ENCODE peak calls at places on chromosomes 2 and 18, in nine cellular contexts. One of them, this sample, is unnamed.

GRCh38 chr18:6054443-6054842 is 159.1 kb upstream of the TMEM200C start:
- DNase-seq in CD8-positive, alpha-beta T cell: no peak
- DNase-seq in suprapubic skin: no peak
- DNase-seq in fibroblast of lung: no peak
- DNase-seq in mesendoderm: peak; percentile 66
- DNase-seq in tibial nerve: no peak
- DNase-seq in thoracic aorta: no peak
- DNase-seq in HCT116: no peak
- DNase-seq in naive thymus-derived CD4-positive, alpha-beta T cell: no peak
- DNase-seq in this sample: no peak

GRCh38 chr2:169761251-169761969 is 27.8 kb downstream of the KLHL23 start:
- DNase-seq in thoracic aorta: no peak
- DNase-seq in HCT116: no peak
- DNase-seq in suprapubic skin: no peak
- DNase-seq in CD8-positive, alpha-beta T cell: no peak
- DNase-seq in tibial nerve: no peak
- DNase-seq in naive thymus-derived CD4-positive, alpha-beta T cell: no peak
- DNase-seq in mesendoderm: no peak
- DNase-seq in fibroblast of lung: no peak
- DNase-seq in this sample: no peak

GRCh38 chr2:172215936-172216335 is 113.2 kb upstream of the DLX2 start:
- DNase-seq in thoracic aorta: no peak
- DNase-seq in mesendoderm: no peak
- DNase-seq in naive thymus-derived CD4-positive, alpha-beta T cell: no peak
- DNase-seq in HCT116: no peak
- DNase-seq in CD8-positive, alpha-beta T cell: no peak
- DNase-seq in suprapubic skin: no peak
- DNase-seq in tibial nerve: no peak
- DNase-seq in fibroblast of lung: no peak
- DNase-seq in this sample: no peak

GRCh38 chr2:189836644-189837043 is 52.4 kb downstream of the PMS1 start:
- DNase-seq in mesendoderm: peak; percentile 11
- DNase-seq in naive thymus-derived CD4-positive, alpha-beta T cell: no peak
- DNase-seq in fibroblast of lung: peak; percentile 71
- DNase-seq in thoracic aorta: no peak
- DNase-seq in HCT116: no peak
- DNase-seq in tibial nerve: no peak
- DNase-seq in CD8-positive, alpha-beta T cell: no peak
- DNase-seq in suprapubic skin: no peak
- DNase-seq in this sample: no peak

GRCh38 chr2:151481744-151482143 is 72.0 kb downstream of the RIF1 start:
- DNase-seq in tibial nerve: no peak
- DNase-seq in thoracic aorta: no peak
- DNase-seq in mesendoderm: no peak
- DNase-seq in naive thymus-derived CD4-positive, alpha-beta T cell: no peak
- DNase-seq in fibroblast of lung: no peak
- DNase-seq in suprapubic skin: no peak
- DNase-seq in CD8-positive, alpha-beta T cell: no peak
- DNase-seq in HCT116: no peak
- DNase-seq in this sample: no peak

GRCh38 chr18:73199151-73199550 is 331.4 kb upstream of the NETO1 start:
- DNase-seq in HCT116: no peak
- DNase-seq in tibial nerve: no peak
- DNase-seq in suprapubic skin: no peak
- DNase-seq in naive thymus-derived CD4-positive, alpha-beta T cell: no peak
- DNase-seq in mesendoderm: no peak
- DNase-seq in thoracic aorta: no peak
- DNase-seq in CD8-positive, alpha-beta T cell: no peak
- DNase-seq in fibroblast of lung: peak; percentile 50
- DNase-seq in this sample: peak; percentile 74

GRCh38 chr2:108236676-108237335 is 3.0 kb upstream of the SULT1C3 start:
- DNase-seq in suprapubic skin: no peak
- DNase-seq in mesendoderm: peak; percentile 10
- DNase-seq in naive thymus-derived CD4-positive, alpha-beta T cell: no peak
- DNase-seq in CD8-positive, alpha-beta T cell: no peak
- DNase-seq in thoracic aorta: no peak
- DNase-seq in fibroblast of lung: no peak
- DNase-seq in tibial nerve: no peak
- DNase-seq in HCT116: no peak
- DNase-seq in this sample: peak; percentile 84

GRCh38 chr2:61988462-61989366 is 83.2 kb downstream of the COMMD1 start:
- DNase-seq in tibial nerve: no peak
- DNase-seq in HCT116: no peak
- DNase-seq in mesendoderm: peak; percentile 13
- DNase-seq in thoracic aorta: no peak
- DNase-seq in CD8-positive, alpha-beta T cell: no peak
- DNase-seq in naive thymus-derived CD4-positive, alpha-beta T cell: no peak
- DNase-seq in fibroblast of lung: peak; percentile 55
- DNase-seq in suprapubic skin: no peak
- DNase-seq in this sample: no peak

GRCh38 chr2:61470122-61470951 is 550 bp downstream of the USP34 start:
- DNase-seq in mesendoderm: peak; percentile 93
- DNase-seq in thoracic aorta: peak; percentile 61
- DNase-seq in HCT116: peak; percentile 48
- DNase-seq in fibroblast of lung: peak; percentile 66
- DNase-seq in suprapubic skin: peak; percentile 93
- DNase-seq in naive thymus-derived CD4-positive, alpha-beta T cell: peak; percentile 14
- DNase-seq in tibial nerve: peak; percentile 80
- DNase-seq in CD8-positive, alpha-beta T cell: peak; percentile 50
- DNase-seq in this sample: peak; percentile 27

GRCh38 chr2:221485500-221485870 is 86.6 kb downstream of the EPHA4 start:
- DNase-seq in tibial nerve: no peak
- DNase-seq in thoracic aorta: no peak
- DNase-seq in naive thymus-derived CD4-positive, alpha-beta T cell: no peak
- DNase-seq in CD8-positive, alpha-beta T cell: no peak
- DNase-seq in suprapubic skin: no peak
- DNase-seq in fibroblast of lung: peak; percentile 38
- DNase-seq in HCT116: no peak
- DNase-seq in mesendoderm: no peak
- DNase-seq in this sample: no peak

GRCh38 chr18:44093253-44093652 is 587.4 kb upstream of the SETBP1 start:
- DNase-seq in fibroblast of lung: peak; percentile 25
- DNase-seq in CD8-positive, alpha-beta T cell: no peak
- DNase-seq in mesendoderm: no peak
- DNase-seq in thoracic aorta: no peak
- DNase-seq in HCT116: no peak
- DNase-seq in suprapubic skin: no peak
- DNase-seq in tibial nerve: no peak
- DNase-seq in naive thymus-derived CD4-positive, alpha-beta T cell: no peak
- DNase-seq in this sample: no peak

GRCh38 chr18:69787825-69788547 is 159.7 kb downstream of the CD226 start:
- DNase-seq in suprapubic skin: no peak
- DNase-seq in tibial nerve: no peak
- DNase-seq in mesendoderm: peak; percentile 52
- DNase-seq in thoracic aorta: no peak
- DNase-seq in HCT116: peak; percentile 37
- DNase-seq in CD8-positive, alpha-beta T cell: no peak
- DNase-seq in fibroblast of lung: peak; percentile 92
- DNase-seq in naive thymus-derived CD4-positive, alpha-beta T cell: no peak
- DNase-seq in this sample: peak; percentile 78

GRCh38 chr18:79881695-79882094 is 69.8 kb downstream of the SLC66A2 start:
- DNase-seq in tibial nerve: peak; percentile 10
- DNase-seq in suprapubic skin: no peak
- DNase-seq in thoracic aorta: no peak
- DNase-seq in mesendoderm: no peak
- DNase-seq in naive thymus-derived CD4-positive, alpha-beta T cell: no peak
- DNase-seq in HCT116: no peak
- DNase-seq in CD8-positive, alpha-beta T cell: no peak
- DNase-seq in fibroblast of lung: no peak
- DNase-seq in this sample: no peak

GRCh38 chr2:14903709-14904374 is 271.3 kb downstream of the LRATD1 start:
- DNase-seq in HCT116: peak; percentile 39
- DNase-seq in suprapubic skin: no peak
- DNase-seq in mesendoderm: peak; percentile 87
- DNase-seq in naive thymus-derived CD4-positive, alpha-beta T cell: no peak
- DNase-seq in CD8-positive, alpha-beta T cell: no peak
- DNase-seq in fibroblast of lung: no peak
- DNase-seq in thoracic aorta: no peak
- DNase-seq in tibial nerve: no peak
- DNase-seq in this sample: no peak

GRCh38 chr2:20609349-20609994 is 41.4 kb downstream of the HS1BP3 start:
- DNase-seq in tibial nerve: peak; percentile 13
- DNase-seq in CD8-positive, alpha-beta T cell: no peak
- DNase-seq in suprapubic skin: peak; percentile 59
- DNase-seq in thoracic aorta: no peak
- DNase-seq in HCT116: no peak
- DNase-seq in naive thymus-derived CD4-positive, alpha-beta T cell: no peak
- DNase-seq in fibroblast of lung: peak; percentile 70
- DNase-seq in mesendoderm: no peak
- DNase-seq in this sample: no peak

GRCh38 chr2:61247204-61247812 is 85.3 kb downstream of the C2orf74 start:
- DNase-seq in naive thymus-derived CD4-positive, alpha-beta T cell: no peak
- DNase-seq in CD8-positive, alpha-beta T cell: no peak
- DNase-seq in suprapubic skin: no peak
- DNase-seq in tibial nerve: no peak
- DNase-seq in mesendoderm: no peak
- DNase-seq in fibroblast of lung: peak; percentile 88
- DNase-seq in HCT116: no peak
- DNase-seq in thoracic aorta: no peak
- DNase-seq in this sample: no peak

GRCh38 chr2:27356056-27356381 is 545 bp downstream of the GTF3C2 start:
- DNase-seq in CD8-positive, alpha-beta T cell: no peak
- DNase-seq in suprapubic skin: no peak
- DNase-seq in HCT116: no peak
- DNase-seq in fibroblast of lung: peak; percentile 52
- DNase-seq in tibial nerve: no peak
- DNase-seq in thoracic aorta: no peak
- DNase-seq in naive thymus-derived CD4-positive, alpha-beta T cell: no peak
- DNase-seq in mesendoderm: peak; percentile 76
- DNase-seq in this sample: no peak

GRCh38 chr2:234879671-234880455 is 72.0 kb upstream of the SH3BP4 start:
- DNase-seq in tibial nerve: no peak
- DNase-seq in mesendoderm: no peak
- DNase-seq in HCT116: peak; percentile 41
- DNase-seq in fibroblast of lung: peak; percentile 98
- DNase-seq in naive thymus-derived CD4-positive, alpha-beta T cell: no peak
- DNase-seq in CD8-positive, alpha-beta T cell: no peak
- DNase-seq in thoracic aorta: no peak
- DNase-seq in suprapubic skin: no peak
- DNase-seq in this sample: peak; percentile 40
- H3K27ac ChIP-seq in tibial nerve: no peak overlapping the region
- H3K27ac ChIP-seq in mesendoderm: no peak overlapping the region
- H3K27ac ChIP-seq in HCT116: peak overlapping the region; percentile 42
- H3K27ac ChIP-seq in fibroblast of lung: peak overlapping the region; percentile 78
- H3K27ac ChIP-seq in naive thymus-derived CD4-positive, alpha-beta T cell: no peak overlapping the region
- H3K27ac ChIP-seq in CD8-positive, alpha-beta T cell: no peak overlapping the region
- H3K27ac ChIP-seq in thoracic aorta: no peak overlapping the region
- H3K27ac ChIP-seq in suprapubic skin: no peak overlapping the region
- H3K27ac ChIP-seq in this sample: peak overlapping the region; percentile 80

GRCh38 chr2:177244244-177244771 is 20.2 kb downstream of the NFE2L2 start:
- DNase-seq in tibial nerve: no peak
- DNase-seq in suprapubic skin: no peak
- DNase-seq in mesendoderm: no peak
- DNase-seq in thoracic aorta: no peak
- DNase-seq in naive thymus-derived CD4-positive, alpha-beta T cell: no peak
- DNase-seq in CD8-positive, alpha-beta T cell: no peak
- DNase-seq in fibroblast of lung: no peak
- DNase-seq in HCT116: no peak
- DNase-seq in this sample: no peak

GRCh38 chr2:177243073-177243472 is 21.5 kb downstream of the NFE2L2 start:
- DNase-seq in mesendoderm: no peak
- DNase-seq in suprapubic skin: no peak
- DNase-seq in naive thymus-derived CD4-positive, alpha-beta T cell: no peak
- DNase-seq in tibial nerve: no peak
- DNase-seq in CD8-positive, alpha-beta T cell: no peak
- DNase-seq in fibroblast of lung: no peak
- DNase-seq in thoracic aorta: no peak
- DNase-seq in HCT116: no peak
- DNase-seq in this sample: no peak

GRCh38 chr2:177245010-177245422 is 19.5 kb downstream of the NFE2L2 start:
- DNase-seq in HCT116: peak; percentile 64
- DNase-seq in CD8-positive, alpha-beta T cell: no peak
- DNase-seq in fibroblast of lung: peak; percentile 88
- DNase-seq in suprapubic skin: no peak
- DNase-seq in thoracic aorta: no peak
- DNase-seq in naive thymus-derived CD4-positive, alpha-beta T cell: no peak
- DNase-seq in mesendoderm: peak; percentile 82
- DNase-seq in tibial nerve: no peak
- DNase-seq in this sample: no peak

GRCh38 chr2:177242136-177242987 is 22.2 kb downstream of the NFE2L2 start:
- DNase-seq in thoracic aorta: no peak
- DNase-seq in CD8-positive, alpha-beta T cell: no peak
- DNase-seq in fibroblast of lung: peak; percentile 97
- DNase-seq in tibial nerve: no peak
- DNase-seq in HCT116: peak; percentile 83
- DNase-seq in suprapubic skin: no peak
- DNase-seq in naive thymus-derived CD4-positive, alpha-beta T cell: no peak
- DNase-seq in mesendoderm: peak; percentile 72
- DNase-seq in this sample: peak; percentile 80

DNA sequence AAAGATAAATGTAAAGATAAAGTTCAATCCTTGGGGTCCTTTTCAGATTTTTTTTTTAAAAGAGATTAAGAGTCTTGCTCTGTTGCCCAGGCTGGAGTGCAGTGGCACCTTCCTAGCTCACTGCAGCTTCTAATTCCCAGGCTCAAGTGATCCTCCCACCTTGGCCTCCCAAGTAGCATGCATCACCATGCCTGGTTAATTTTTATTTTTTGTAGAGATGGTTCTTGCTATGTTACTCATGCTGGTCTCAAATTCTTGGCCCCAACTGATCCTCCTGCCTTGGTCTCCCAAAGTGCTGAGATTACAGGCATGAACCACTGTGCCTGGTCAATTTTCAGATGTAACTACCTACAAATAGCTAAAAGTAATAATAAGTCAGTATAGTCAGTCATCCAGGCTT is 21.1 kb downstream of the NFE2L2 start:
- DNase-seq in suprapubic skin: no peak
- DNase-seq in CD8-positive, alpha-beta T cell: no peak
- DNase-seq in HCT116: no peak
- DNase-seq in mesendoderm: no peak
- DNase-seq in naive thymus-derived CD4-positive, alpha-beta T cell: no peak
- DNase-seq in fibroblast of lung: no peak
- DNase-seq in thoracic aorta: no peak
- DNase-seq in tibial nerve: no peak
- DNase-seq in this sample: no peak
- H3K4me1 ChIP-seq in suprapubic skin: peaks cover 95% of the 10 kb centered on the region
- H3K4me1 ChIP-seq in CD8-positive, alpha-beta T cell: peaks cover 68% of the 10 kb centered on the region
- H3K4me1 ChIP-seq in HCT116: peaks cover 88% of the 10 kb centered on the region
- H3K4me1 ChIP-seq in mesendoderm: peaks cover 14% of the 10 kb centered on the region
- H3K4me1 ChIP-seq in naive thymus-derived CD4-positive, alpha-beta T cell: peaks cover 61% of the 10 kb centered on the region
- H3K4me1 ChIP-seq in fibroblast of lung: peaks cover 39% of the 10 kb centered on the region
- H3K4me1 ChIP-seq in thoracic aorta: peaks cover 85% of the 10 kb centered on the region
- H3K4me1 ChIP-seq in tibial nerve: peaks cover 82% of the 10 kb centered on the region
- H3K4me1 ChIP-seq in this sample: peaks cover 51% of the 10 kb centered on the region

GRCh38 chr2:25777077-25777476 is 101.2 kb downstream of the ASXL2 start:
- DNase-seq in fibroblast of lung: no peak
- DNase-seq in naive thymus-derived CD4-positive, alpha-beta T cell: no peak
- DNase-seq in thoracic aorta: no peak
- DNase-seq in mesendoderm: no peak
- DNase-seq in suprapubic skin: no peak
- DNase-seq in HCT116: no peak
- DNase-seq in tibial nerve: no peak
- DNase-seq in CD8-positive, alpha-beta T cell: no peak
- DNase-seq in this sample: no peak

GRCh38 chr2:25772078-25772477 is 98.7 kb upstream of the DTNB start:
- DNase-seq in naive thymus-derived CD4-positive, alpha-beta T cell: no peak
- DNase-seq in suprapubic skin: no peak
- DNase-seq in HCT116: no peak
- DNase-seq in thoracic aorta: no peak
- DNase-seq in fibroblast of lung: no peak
- DNase-seq in CD8-positive, alpha-beta T cell: no peak
- DNase-seq in mesendoderm: no peak
- DNase-seq in tibial nerve: no peak
- DNase-seq in this sample: no peak
- H3K27ac ChIP-seq in naive thymus-derived CD4-positive, alpha-beta T cell: no peak overlapping the region
- H3K27ac ChIP-seq in suprapubic skin: no peak overlapping the region
- H3K27ac ChIP-seq in HCT116: no peak overlapping the region
- H3K27ac ChIP-seq in thoracic aorta: no peak overlapping the region
- H3K27ac ChIP-seq in fibroblast of lung: no peak overlapping the region
- H3K27ac ChIP-seq in CD8-positive, alpha-beta T cell: no peak overlapping the region
- H3K27ac ChIP-seq in mesendoderm: no peak overlapping the region
- H3K27ac ChIP-seq in tibial nerve: no peak overlapping the region
- H3K27ac ChIP-seq in this sample: no peak overlapping the region

GRCh38 chr2:233418052-233418760 is 63.9 kb downstream of the DGKD start:
- DNase-seq in CD8-positive, alpha-beta T cell: no peak
- DNase-seq in HCT116: no peak
- DNase-seq in naive thymus-derived CD4-positive, alpha-beta T cell: no peak
- DNase-seq in thoracic aorta: no peak
- DNase-seq in suprapubic skin: peak; percentile 32
- DNase-seq in mesendoderm: no peak
- DNase-seq in tibial nerve: no peak
- DNase-seq in fibroblast of lung: no peak
- DNase-seq in this sample: no peak
- H3K4me1 ChIP-seq in CD8-positive, alpha-beta T cell: peaks cover 96% of the 10 kb centered on the region
- H3K4me1 ChIP-seq in HCT116: peaks cover 98% of the 10 kb centered on the region
- H3K4me1 ChIP-seq in naive thymus-derived CD4-positive, alpha-beta T cell: peaks cover 93% of the 10 kb centered on the region
- H3K4me1 ChIP-seq in thoracic aorta: peaks cover 27% of the 10 kb centered on the region
- H3K4me1 ChIP-seq in suprapubic skin: peaks cover 6% of the 10 kb centered on the region
- H3K4me1 ChIP-seq in mesendoderm: peaks cover 7% of the 10 kb centered on the region
- H3K4me1 ChIP-seq in tibial nerve: peaks cover 11% of the 10 kb centered on the region
- H3K4me1 ChIP-seq in fibroblast of lung: peaks cover 22% of the 10 kb centered on the region
- H3K4me1 ChIP-seq in this sample: peaks cover 24% of the 10 kb centered on the region